ENCODE peak calls at places on chromosomes 2 and 18, in four cellular contexts. One of them, this sample, is unnamed.

GRCh38 chr2:109371481-109372170 is 242.1 kb downstream of the SEPTIN10 start:
- DNase-seq in breast epithelium: no peak
- DNase-seq in fibroblast of lung: no peak
- DNase-seq in Daoy: no peak
- DNase-seq in this sample: no peak

GRCh38 chr2:158722266-158723105 is 72.6 kb upstream of the DAPL1 start:
- DNase-seq in breast epithelium: no peak
- DNase-seq in fibroblast of lung: no peak
- DNase-seq in Daoy: no peak
- DNase-seq in this sample: no peak

GRCh38 chr2:5730386-5730785 is 38.2 kb downstream of the SOX11 start:
- DNase-seq in breast epithelium: no peak
- DNase-seq in fibroblast of lung: no peak
- DNase-seq in Daoy: no peak
- DNase-seq in this sample: no peak

GRCh38 chr2:233421091-233421816 is 67.0 kb downstream of the DGKD start:
- DNase-seq in breast epithelium: no peak
- DNase-seq in fibroblast of lung: no peak
- DNase-seq in Daoy: no peak
- DNase-seq in this sample: no peak

GRCh38 chr2:224449212-224450147 is 47.6 kb upstream of the FAM124B start:
- DNase-seq in breast epithelium: no peak
- DNase-seq in fibroblast of lung: peak; percentile 19
- DNase-seq in Daoy: no peak
- DNase-seq in this sample: no peak

GRCh38 chr2:176178271-176178806 is 10.1 kb upstream of the HOXD1 start:
- DNase-seq in breast epithelium: no peak
- DNase-seq in fibroblast of lung: peak; percentile 91
- DNase-seq in Daoy: peak; percentile 56
- DNase-seq in this sample: no peak

GRCh38 chr2:79083846-79084376 is 3.9 kb downstream of the REG1B start:
- DNase-seq in breast epithelium: no peak
- DNase-seq in fibroblast of lung: no peak
- DNase-seq in Daoy: no peak
- DNase-seq in this sample: no peak

GRCh38 chr2:184780944-184781343 is 182.6 kb downstream of the ZNF804A start:
- DNase-seq in breast epithelium: no peak
- DNase-seq in fibroblast of lung: peak; percentile 22
- DNase-seq in Daoy: no peak
- DNase-seq in this sample: no peak

GRCh38 chr2:192196451-192197194 is 1.9 kb upstream of the TMEFF2 start:
- DNase-seq in breast epithelium: no peak
- DNase-seq in fibroblast of lung: no peak
- DNase-seq in Daoy: no peak
- DNase-seq in this sample: no peak

GRCh38 chr18:51044928-51045587 is 15.0 kb downstream of the SMAD4 start:
- DNase-seq in breast epithelium: no peak
- DNase-seq in fibroblast of lung: peak; percentile 51
- DNase-seq in Daoy: no peak
- DNase-seq in this sample: peak; percentile 12

GRCh38 chr2:241810304-241811208 is 1.6 kb downstream of the NEU4 start:
- DNase-seq in breast epithelium: no peak
- DNase-seq in fibroblast of lung: no peak
- DNase-seq in Daoy: no peak
- DNase-seq in this sample: no peak

GRCh38 chr18:54950221-54950620 is 9.0 kb downstream of the CCDC68 start:
- DNase-seq in breast epithelium: no peak
- DNase-seq in fibroblast of lung: no peak
- DNase-seq in Daoy: no peak
- DNase-seq in this sample: no peak

GRCh38 chr18:53375641-53376040 is 848.8 kb downstream of the MBD2 start:
- DNase-seq in breast epithelium: no peak
- DNase-seq in fibroblast of lung: no peak
- DNase-seq in Daoy: no peak
- DNase-seq in this sample: no peak

GRCh38 chr2:234579231-234579962 is 82.5 kb upstream of the ARL4C start:
- DNase-seq in breast epithelium: no peak
- DNase-seq in fibroblast of lung: peak; percentile 39
- DNase-seq in Daoy: no peak
- DNase-seq in this sample: no peak

GRCh38 chr18:57429607-57430165 is 5.5 kb upstream of the ONECUT2 start:
- DNase-seq in breast epithelium: no peak
- DNase-seq in fibroblast of lung: no peak
- DNase-seq in Daoy: no peak
- DNase-seq in this sample: no peak

GRCh38 chr2:27212626-27213471 is 781 bp upstream of the SLC5A6 start:
- DNase-seq in breast epithelium: no peak
- DNase-seq in fibroblast of lung: peak; percentile 76
- DNase-seq in Daoy: no peak
- DNase-seq in this sample: peak; percentile 39

GRCh38 chr2:209913786-209914185 is 88.7 kb upstream of the RPE start:
- DNase-seq in breast epithelium: no peak
- DNase-seq in fibroblast of lung: no peak
- DNase-seq in Daoy: no peak
- DNase-seq in this sample: no peak

GRCh38 chr2:64859208-64860161 is 129.7 kb upstream of the SLC1A4 start:
- DNase-seq in breast epithelium: peak; percentile 86
- DNase-seq in fibroblast of lung: peak; percentile 95
- DNase-seq in Daoy: peak; percentile 84
- DNase-seq in this sample: peak; percentile 81

GRCh38 chr18:10745232-10745631 is 219.4 kb downstream of the NAPG start:
- DNase-seq in breast epithelium: no peak
- DNase-seq in fibroblast of lung: no peak
- DNase-seq in Daoy: no peak
- DNase-seq in this sample: no peak

GRCh38 chr18:2589345-2590060 is 18.1 kb downstream of the NDC80 start:
- DNase-seq in breast epithelium: no peak
- DNase-seq in fibroblast of lung: peak; percentile 22
- DNase-seq in Daoy: no peak
- DNase-seq in this sample: no peak

GRCh38 chr18:25169701-25170100 is 182.3 kb downstream of the ZNF521 start:
- DNase-seq in breast epithelium: no peak
- DNase-seq in fibroblast of lung: peak; percentile 22
- DNase-seq in Daoy: no peak
- DNase-seq in this sample: no peak

GRCh38 chr2:229691631-229692030 is 22.7 kb downstream of the DNER start:
- DNase-seq in breast epithelium: no peak
- DNase-seq in fibroblast of lung: no peak
- DNase-seq in Daoy: no peak
- DNase-seq in this sample: no peak

GRCh38 chr2:138779451-138780440 is at the start of gene NXPH2:
- DNase-seq in breast epithelium: no peak
- DNase-seq in fibroblast of lung: peak; percentile 21
- DNase-seq in Daoy: peak; percentile 25
- DNase-seq in this sample: no peak

GRCh38 chr2:197515798-197516761 is at the start of gene MOB4:
- DNase-seq in breast epithelium: peak; percentile 95
- DNase-seq in fibroblast of lung: peak; percentile 91
- DNase-seq in Daoy: peak; percentile 96
- DNase-seq in this sample: peak; percentile 82

GRCh38 chr2:16123881-16124780 is 183.8 kb downstream of the MYCN start:
- DNase-seq in breast epithelium: no peak
- DNase-seq in fibroblast of lung: no peak
- DNase-seq in Daoy: no peak
- DNase-seq in this sample: no peak

GRCh38 chr2:96114546-96114902 is 1.8 kb downstream of the ADRA2B start:
- DNase-seq in breast epithelium: no peak
- DNase-seq in fibroblast of lung: no peak
- DNase-seq in Daoy: no peak
- DNase-seq in this sample: no peak

GRCh38 chr18:12001400-12001799 is 20.1 kb downstream of the IMPA2 start:
- DNase-seq in breast epithelium: no peak
- DNase-seq in fibroblast of lung: no peak
- DNase-seq in Daoy: no peak
- DNase-seq in this sample: no peak

GRCh38 chr2:237879058-237879430 is 19.6 kb downstream of the RAMP1 start:
- DNase-seq in breast epithelium: no peak
- DNase-seq in fibroblast of lung: peak; percentile 22
- DNase-seq in Daoy: peak; percentile 48
- DNase-seq in this sample: peak; percentile 68